ENCODE peak calls at places on chromosomes 13 and 19, in six cellular contexts. One of them, this sample, is unnamed.

GRCh38 chr13:110348309-110348625 is 41.2 kb downstream of the COL4A2 start:
- DNase-seq in RWPE1: no peak
- DNase-seq in ELF-1: no peak
- DNase-seq in cerebellum: no peak
- DNase-seq in omental fat pad: no peak
- DNase-seq in stimulated activated CD4-positive, alpha-beta T cell treated with anti-CD3 and anti-CD28 coated beads, TNF-alpha, amount 100 ng/mL, for 48 hours: no peak
- DNase-seq in this sample: no peak

GRCh38 chr19:13128583-13128982 is 10.5 kb downstream of the NACC1 start:
- DNase-seq in RWPE1: no peak
- DNase-seq in cerebellum: no peak
- DNase-seq in ELF-1: no peak
- DNase-seq in omental fat pad: no peak
- DNase-seq in stimulated activated CD4-positive, alpha-beta T cell treated with anti-CD3 and anti-CD28 coated beads, TNF-alpha, amount 100 ng/mL, for 48 hours: no peak
- DNase-seq in this sample: no peak

GRCh38 chr19:10228393-10228792 is 2.7 kb downstream of the S1PR2 start:
- DNase-seq in stimulated activated CD4-positive, alpha-beta T cell treated with anti-CD3 and anti-CD28 coated beads, TNF-alpha, amount 100 ng/mL, for 48 hours: no peak
- DNase-seq in RWPE1: no peak
- DNase-seq in omental fat pad: no peak
- DNase-seq in ELF-1: no peak
- DNase-seq in cerebellum: no peak
- DNase-seq in this sample: no peak

GRCh38 chr13:113932060-113932459 is 41.8 kb downstream of the C13orf46 start:
- DNase-seq in RWPE1: no peak
- DNase-seq in cerebellum: no peak
- DNase-seq in ELF-1: no peak
- DNase-seq in omental fat pad: no peak
- DNase-seq in stimulated activated CD4-positive, alpha-beta T cell treated with anti-CD3 and anti-CD28 coated beads, TNF-alpha, amount 100 ng/mL, for 48 hours: no peak
- DNase-seq in this sample: peak

GRCh38 chr19:10946964-10947657 is 13.7 kb upstream of the SMARCA4 start:
- DNase-seq in stimulated activated CD4-positive, alpha-beta T cell treated with anti-CD3 and anti-CD28 coated beads, TNF-alpha, amount 100 ng/mL, for 48 hours: no peak
- DNase-seq in omental fat pad: no peak
- DNase-seq in cerebellum: peak
- DNase-seq in RWPE1: no peak
- DNase-seq in ELF-1: no peak
- DNase-seq in this sample: no peak

GRCh38 chr19:56350416-56351045 is 35.9 kb upstream of the ZSCAN5A start:
- DNase-seq in cerebellum: no peak
- DNase-seq in ELF-1: no peak
- DNase-seq in stimulated activated CD4-positive, alpha-beta T cell treated with anti-CD3 and anti-CD28 coated beads, TNF-alpha, amount 100 ng/mL, for 48 hours: peak
- DNase-seq in omental fat pad: peak
- DNase-seq in RWPE1: peak
- DNase-seq in this sample: peak

GRCh38 chr19:19064098-19064722 is 416 bp downstream of the SLC25A42 start:
- DNase-seq in cerebellum: peak
- DNase-seq in omental fat pad: no peak
- DNase-seq in ELF-1: no peak
- DNase-seq in RWPE1: peak
- DNase-seq in stimulated activated CD4-positive, alpha-beta T cell treated with anti-CD3 and anti-CD28 coated beads, TNF-alpha, amount 100 ng/mL, for 48 hours: no peak
- DNase-seq in this sample: peak

GRCh38 chr13:79562557-79562956 is 81.6 kb downstream of the NDFIP2 start:
- DNase-seq in RWPE1: no peak
- DNase-seq in cerebellum: no peak
- DNase-seq in omental fat pad: no peak
- DNase-seq in ELF-1: no peak
- DNase-seq in stimulated activated CD4-positive, alpha-beta T cell treated with anti-CD3 and anti-CD28 coated beads, TNF-alpha, amount 100 ng/mL, for 48 hours: no peak
- DNase-seq in this sample: no peak

GRCh38 chr19:4369109-4369887 is 25.9 kb downstream of the MPND start:
- DNase-seq in cerebellum: no peak
- DNase-seq in omental fat pad: no peak
- DNase-seq in RWPE1: peak
- DNase-seq in ELF-1: peak
- DNase-seq in stimulated activated CD4-positive, alpha-beta T cell treated with anti-CD3 and anti-CD28 coated beads, TNF-alpha, amount 100 ng/mL, for 48 hours: peak
- DNase-seq in this sample: peak

GRCh38 chr19:15570420-15570819 is 44.6 kb upstream of the CYP4F8 start:
- DNase-seq in ELF-1: no peak
- DNase-seq in omental fat pad: no peak
- DNase-seq in RWPE1: no peak
- DNase-seq in cerebellum: no peak
- DNase-seq in stimulated activated CD4-positive, alpha-beta T cell treated with anti-CD3 and anti-CD28 coated beads, TNF-alpha, amount 100 ng/mL, for 48 hours: no peak
- DNase-seq in this sample: no peak

This sample was measured in breast epithelium.